ENCODE peak calls at places on chromosomes 13 and 19, in seven cellular contexts. Z is uterus, T is left ventricle myocardium inferior, H is sigmoid colon, Q is WTC11, Y is cardiac fibroblast, F is HCT116. M is an unnamed sample.
A peak's percentile ranks its signal among the peaks of the same experiment; 100 is the strongest.

GRCh38 chr13:99577934-99578917 is 77.0 kb downstream of the TM9SF2 start:
- DNase-seq in Z (no peak), T (no peak), H (no peak), Q (no peak), Y (peak; percentile 45), F (no peak), M (no peak)

GRCh38 chr13:96527497-96527896 is 437.6 kb downstream of the HS6ST3 start:
- DNase-seq in Z (no peak), T (no peak), H (no peak), Q (no peak), Y (no peak), F (no peak), M (no peak)

GRCh38 chr13:48194392-48194754 is 38.6 kb upstream of the ITM2B start:
- DNase-seq in Z (no peak), T (no peak), H (no peak), Q (no peak), Y (peak; percentile 45), F (no peak), M (no peak)

GRCh38 chr13:26280822-26281221 is 26.9 kb downstream of the CDK8 start:
- DNase-seq in Z (no peak), T (no peak), H (no peak), Q (no peak), Y (peak; percentile 39), F (no peak), M (no peak)

GRCh38 chr13:62908321-62908720 is 1492.7 kb upstream of the PCDH20 start:
- DNase-seq in Z (no peak), T (no peak), H (no peak), Q (no peak), Y (no peak), F (no peak), M (no peak)

GRCh38 chr13:39273953-39274352 is 235.7 kb downstream of the NHLRC3 start:
- DNase-seq in Z (no peak), T (no peak), H (no peak), Q (peak; percentile 15), Y (peak; percentile 14), F (no peak), M (no peak)

GRCh38 chr19:1568320-1569019 is at the start of gene MEX3D:
- DNase-seq in Z (peak; percentile 75), T (peak; percentile 81), H (peak; percentile 89), Q (peak; percentile 67), Y (peak; percentile 65), F (no peak), M (peak; percentile 85)

GRCh38 chr13:88586263-88586662 is 915.1 kb downstream of the SLITRK5 start:
- DNase-seq in Z (no peak), T (no peak), H (no peak), Q (no peak), Y (no peak), F (no peak), M (no peak)

GRCh38 chr13:111418101-111418500 is 97.7 kb downstream of the TEX29 start:
- DNase-seq in Z (no peak), T (no peak), H (no peak), Q (no peak), Y (no peak), F (no peak), M (no peak)

GRCh38 chr13:79724348-79725103 is 243.6 kb downstream of the NDFIP2 start:
- DNase-seq in Z (no peak), T (no peak), H (no peak), Q (no peak), Y (peak; percentile 55), F (no peak), M (no peak)

GRCh38 chr19:45939792-45940514 is 25.4 kb upstream of the NANOS2 start:
- DNase-seq in Z (no peak), T (no peak), H (no peak), Q (no peak), Y (no peak), F (no peak), M (no peak)

GRCh38 chr13:44765076-44765475 is 188.9 kb upstream of the TSC22D1 start:
- DNase-seq in Z (no peak), T (no peak), H (no peak), Q (no peak), Y (no peak), F (no peak), M (no peak)

GRCh38 chr19:7868671-7869452 is 5.3 kb downstream of the PRR36 start:
- DNase-seq in Z (peak; percentile 69), T (peak; percentile 58), H (no peak), Q (peak; percentile 95), Y (peak; percentile 67), F (peak; percentile 92), M (peak; percentile 82)

GRCh38 chr13:110371550-110372465 is 64.7 kb downstream of the COL4A2 start:
- DNase-seq in Z (peak; percentile 48), T (no peak), H (no peak), Q (no peak), Y (peak; percentile 63), F (no peak), M (no peak)

GRCh38 chr13:83881917-83882625 is at the start of gene SLITRK1:
- DNase-seq in Z (no peak), T (no peak), H (no peak), Q (peak; percentile 93), Y (peak; percentile 17), F (no peak), M (peak; percentile 79)

GRCh38 chr19:45340232-45340898 is at the start of gene KLC3:
- DNase-seq in Z (no peak), T (no peak), H (no peak), Q (peak; percentile 66), Y (no peak), F (peak; percentile 27), M (no peak)

GRCh38 chr13:95083758-95084157 is 217.5 kb downstream of the ABCC4 start:
- DNase-seq in Z (no peak), T (no peak), H (no peak), Q (no peak), Y (peak; percentile 91), F (no peak), M (no peak)

GRCh38 chr13:95354680-95355487 is 53.6 kb upstream of the ABCC4 start:
- DNase-seq in Z (no peak), T (no peak), H (peak; percentile 57), Q (no peak), Y (no peak), F (no peak), M (no peak)

GRCh38 chr19:525857-526419 is 5.6 kb upstream of the CDC34 start:
- DNase-seq in Z (no peak), T (no peak), H (no peak), Q (no peak), Y (no peak), F (no peak), M (no peak)

GRCh38 chr13:35700661-35701060 is 224.2 kb upstream of the MAB21L1 start:
- DNase-seq in Z (no peak), T (no peak), H (no peak), Q (no peak), Y (peak; percentile 44), F (no peak), M (no peak)

GRCh38 chr13:42215578-42216421 is 56.2 kb upstream of the AKAP11 start:
- DNase-seq in Z (no peak), T (no peak), H (no peak), Q (peak; percentile 42), Y (peak; percentile 61), F (peak; percentile 29), M (peak; percentile 50)

GRCh38 chr19:38281820-38282566 is 17.6 kb downstream of the SPINT2 start:
- DNase-seq in Z (no peak), T (no peak), H (no peak), Q (no peak), Y (no peak), F (no peak), M (no peak)

GRCh38 chr19:38287604-38288003 is 16.4 kb upstream of the C19orf33 start:
- DNase-seq in Z (no peak), T (no peak), H (no peak), Q (no peak), Y (no peak), F (no peak), M (no peak)

GRCh38 chr19:38285567-38285966 is 18.5 kb upstream of the C19orf33 start:
- DNase-seq in Z (no peak), T (no peak), H (no peak), Q (no peak), Y (peak; percentile 75), F (no peak), M (no peak)

GRCh38 chr19:38283261-38283660 is 18.9 kb downstream of the SPINT2 start:
- DNase-seq in Z (no peak), T (no peak), H (no peak), Q (no peak), Y (no peak), F (no peak), M (no peak)

DNA sequence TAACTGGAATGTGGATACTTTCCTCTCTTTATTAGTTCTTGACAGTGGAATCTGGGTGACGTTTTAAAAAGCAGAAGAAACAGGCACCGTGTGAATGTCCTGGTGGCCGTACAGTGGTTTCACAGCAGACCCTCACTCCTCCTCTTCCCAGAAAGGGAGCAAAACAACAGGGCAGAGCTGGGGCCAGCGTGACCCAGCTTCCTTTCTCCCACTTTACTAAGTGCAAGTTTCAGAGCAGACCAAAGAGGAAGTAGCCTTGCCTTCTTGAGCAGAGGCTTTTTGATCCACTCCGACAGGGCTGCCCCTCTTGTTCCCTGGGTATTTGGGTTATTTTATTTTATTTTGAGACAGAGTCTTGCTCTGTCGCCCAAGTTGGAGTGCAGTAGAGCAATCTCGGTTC is 19.6 kb upstream of the C19orf33 start:
- DNase-seq in Z (no peak), T (no peak), H (no peak), Q (no peak), Y (no peak), F (no peak), M (no peak)
- TF ChIP-seq CTCF in Z (no peak), T (no peak), H (no peak), Q (no peak), Y (no peak), F (no peak), M (no peak)

DNA sequence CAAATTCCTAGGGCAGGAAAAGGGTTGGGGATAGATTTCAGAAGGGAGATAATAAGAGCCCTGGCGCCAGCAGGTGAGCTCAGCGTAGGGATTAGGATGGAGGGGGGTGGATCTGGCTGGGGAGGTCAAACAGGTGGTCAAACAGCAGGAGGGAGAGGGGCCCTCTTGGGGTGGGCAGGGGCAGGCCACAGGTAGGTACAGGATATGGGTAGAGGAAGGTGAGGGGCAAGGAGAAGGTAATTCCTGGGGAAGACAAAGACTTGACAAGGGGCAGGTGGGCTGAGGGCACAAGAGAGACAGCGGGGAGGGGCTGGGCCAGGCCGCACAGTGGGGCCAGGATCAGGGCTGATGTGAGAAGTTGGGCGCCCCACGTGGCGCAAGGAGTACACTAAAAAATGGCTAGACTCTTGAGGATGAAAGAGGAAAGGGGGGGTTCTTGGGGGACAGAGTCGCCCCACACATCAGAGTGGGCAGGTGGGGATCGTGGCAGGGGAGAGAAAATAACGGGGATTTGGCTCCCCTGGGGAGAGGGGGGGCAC is 713 bp downstream of the KRI1 start:
- DNase-seq in Z (peak; percentile 50), T (no peak), H (peak; percentile 77), Q (peak; percentile 63), Y (peak; percentile 46), F (no peak), M (peak; percentile 61)
- TF ChIP-seq CTCF in Z (no peak), T (no peak), H (no peak), Q (no peak), Y (peak; percentile 26), F (peak; percentile 36), M (no peak)

GRCh38 chr13:70580825-70581224 is 472.6 kb upstream of the KLHL1 start:
- DNase-seq in Z (no peak), T (no peak), H (no peak), Q (no peak), Y (no peak), F (no peak), M (no peak)
- TF ChIP-seq CTCF in Z (no peak), T (no peak), H (no peak), Q (no peak), Y (no peak), F (no peak), M (no peak)

GRCh38 chr19:18408053-18408476 is 10.6 kb upstream of the LRRC25 start:
- DNase-seq in Z (no peak), T (no peak), H (no peak), Q (peak; percentile 74), Y (no peak), F (no peak), M (no peak)
- TF ChIP-seq CTCF in Z (peak; percentile 11), T (peak; percentile 55), H (peak; percentile 22), Q (peak; percentile 29), Y (peak; percentile 46), F (peak; percentile 73), M (no peak)